ENCODE peak calls at places on chromosomes 12 and 14, in four cellular contexts. Q is effector memory CD4-positive, alpha-beta T cell; P is stomach; J is CD8-positive, alpha-beta T cell. W is an unnamed sample.

GRCh38 chr12:45930369-45930768 is 60.0 kb downstream of the SCAF11 start:
- DNase-seq in Q (no peak), P (no peak), J (no peak), W (no peak)

GRCh38 chr12:88726806-88727722 is 146.8 kb upstream of the KITLG start:
- DNase-seq in Q (no peak), P (no peak), J (no peak), W (no peak)

GRCh38 chr12:99709116-99709515 is 61.6 kb downstream of the GARIN6 start:
- DNase-seq in Q (no peak), P (no peak), J (no peak), W (no peak)

GRCh38 chr12:15276088-15276698 is 46.1 kb upstream of the PTPRO start:
- DNase-seq in Q (no peak), P (no peak), J (no peak), W (no peak)

GRCh38 chr12:95417372-95417771 is 56.6 kb upstream of the METAP2 start:
- DNase-seq in Q (no peak), P (no peak), J (no peak), W (no peak)

GRCh38 chr14:69692542-69693053 is 74.3 kb upstream of the SRSF5 start:
- DNase-seq in Q (no peak), P (no peak), J (no peak), W (no peak)

GRCh38 chr14:89108608-89109007 is 284.2 kb downstream of the TTC8 start:
- DNase-seq in Q (no peak), P (no peak), J (no peak), W (no peak)

GRCh38 chr12:66117242-66117641 is 13.3 kb downstream of the LLPH start:
- DNase-seq in Q (no peak), P (no peak), J (no peak), W (no peak)

GRCh38 chr14:67517083-67517482 is 16.0 kb upstream of the PLEKHH1 start:
- DNase-seq in Q (no peak), P (peak; percentile 56), J (no peak), W (no peak)

GRCh38 chr14:61203059-61203753 is 77.9 kb downstream of the TMEM30B start:
- DNase-seq in Q (no peak), P (no peak), J (no peak), W (no peak)

GRCh38 chr12:32920506-32921085 is 24.0 kb upstream of the PKP2 start:
- DNase-seq in Q (no peak), P (no peak), J (no peak), W (no peak)

GRCh38 chr12:2161478-2161877 is 108.7 kb downstream of the CACNA1C start:
- DNase-seq in Q (no peak), P (peak; percentile 46), J (no peak), W (no peak)

GRCh38 chr14:24712909-24713308 is 78.9 kb upstream of the GZMB start:
- DNase-seq in Q (no peak), P (no peak), J (no peak), W (no peak)
- H3K4me3 ChIP-seq in Q (no peak overlapping the region), P (no peak overlapping the region), J (no peak overlapping the region), W (no peak overlapping the region)

GRCh38 chr14:75184447-75184846 is 8.0 kb upstream of the TMED10 start:
- DNase-seq in Q (no peak), P (no peak), J (no peak), W (no peak)
- H3K4me1 ChIP-seq in Q (no peaks in the 10 kb centered on the region), P (peaks cover 5% of the 10 kb centered on the region), J (no peaks in the 10 kb centered on the region), W (peaks cover 32% of the 10 kb centered on the region)

GRCh38 chr14:72516936-72517408 is 376.9 kb downstream of the DPF3 start:
- DNase-seq in Q (peak; percentile 48), P (peak; percentile 64), J (peak; percentile 72), W (peak; percentile 62)
- H3K4me3 ChIP-seq in Q (no peak overlapping the region), P (no peak overlapping the region), J (no peak overlapping the region), W (no peak overlapping the region)

GRCh38 chr12:11728154-11728755 is 78.8 kb downstream of the ETV6 start:
- DNase-seq in Q (no peak), P (no peak), J (no peak), W (no peak)

GRCh38 chr12:11725616-11726015 is 76.1 kb downstream of the ETV6 start:
- DNase-seq in Q (no peak), P (no peak), J (no peak), W (no peak)

GRCh38 chr12:11726659-11727058 is 77.2 kb downstream of the ETV6 start:
- DNase-seq in Q (no peak), P (no peak), J (no peak), W (no peak)

GRCh38 chr12:11729008-11729407 is 79.5 kb downstream of the ETV6 start:
- DNase-seq in Q (no peak), P (peak; percentile 83), J (no peak), W (no peak)

GRCh38 chr12:11727133-11727664 is 77.7 kb downstream of the ETV6 start:
- DNase-seq in Q (peak; percentile 25), P (no peak), J (peak; percentile 28), W (no peak)
- H3K4me1 ChIP-seq in Q (peaks cover 37% of the 10 kb centered on the region), P (peaks cover 97% of the 10 kb centered on the region), J (peaks cover 40% of the 10 kb centered on the region), W (peaks cover 23% of the 10 kb centered on the region)

GRCh38 chr14:105460116-105460515 is 14.5 kb upstream of the CRIP2 start:
- DNase-seq in Q (no peak), P (no peak), J (no peak), W (no peak)

GRCh38 chr14:105458571-105458970 is 16.1 kb upstream of the CRIP2 start:
- DNase-seq in Q (no peak), P (no peak), J (no peak), W (no peak)

GRCh38 chr14:105460616-105461015 is 14.0 kb upstream of the CRIP2 start:
- DNase-seq in Q (no peak), P (no peak), J (no peak), W (no peak)

GRCh38 chr14:105464501-105464900 is 10.1 kb upstream of the CRIP2 start:
- DNase-seq in Q (no peak), P (no peak), J (no peak), W (no peak)

DNA sequence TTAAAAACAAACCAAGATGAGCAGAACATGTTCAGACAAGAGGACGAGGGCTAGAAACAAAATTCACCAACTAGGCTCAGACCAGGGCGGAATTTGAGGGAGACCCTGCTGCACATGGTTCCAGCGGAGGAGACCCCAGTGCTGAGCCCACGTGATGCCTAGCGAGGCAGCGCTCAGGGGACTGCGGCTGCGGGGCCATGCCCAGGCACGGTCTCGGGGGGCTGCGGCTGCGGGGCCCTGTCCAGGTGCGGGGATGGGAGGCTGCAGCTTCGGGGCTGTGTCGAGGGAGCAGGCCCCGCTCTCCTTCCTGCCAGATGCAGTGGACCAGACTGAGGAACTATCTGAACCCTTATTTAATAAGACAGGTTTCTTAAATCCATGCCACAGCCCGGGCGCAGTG is 12.7 kb upstream of the CRIP2 start:
- DNase-seq in Q (no peak), P (no peak), J (no peak), W (no peak)
- H3K4me3 ChIP-seq in Q (no peak overlapping the region), P (no peak overlapping the region), J (no peak overlapping the region), W (no peak overlapping the region)

GRCh38 chr12:109113661-109114321 is 2.6 kb upstream of the ACACB start:
- DNase-seq in Q (no peak), P (no peak), J (no peak), W (no peak)

GRCh38 chr12:109109756-109110350 is 6.5 kb upstream of the ACACB start:
- DNase-seq in Q (no peak), P (no peak), J (no peak), W (no peak)

GRCh38 chr12:109114644-109115043 is 1.7 kb upstream of the ACACB start:
- DNase-seq in Q (no peak), P (no peak), J (no peak), W (no peak)

GRCh38 chr12:109112720-109113465 is 3.5 kb upstream of the ACACB start:
- DNase-seq in Q (no peak), P (no peak), J (no peak), W (no peak)

GRCh38 chr12:109111775-109112491 is 4.5 kb upstream of the ACACB start:
- DNase-seq in Q (no peak), P (peak; percentile 76), J (peak; percentile 57), W (peak; percentile 52)
- H3K4me1 ChIP-seq in Q (no peaks in the 10 kb centered on the region), P (peaks cover 60% of the 10 kb centered on the region), J (peaks cover 7% of the 10 kb centered on the region), W (peaks cover 9% of the 10 kb centered on the region)

DNA sequence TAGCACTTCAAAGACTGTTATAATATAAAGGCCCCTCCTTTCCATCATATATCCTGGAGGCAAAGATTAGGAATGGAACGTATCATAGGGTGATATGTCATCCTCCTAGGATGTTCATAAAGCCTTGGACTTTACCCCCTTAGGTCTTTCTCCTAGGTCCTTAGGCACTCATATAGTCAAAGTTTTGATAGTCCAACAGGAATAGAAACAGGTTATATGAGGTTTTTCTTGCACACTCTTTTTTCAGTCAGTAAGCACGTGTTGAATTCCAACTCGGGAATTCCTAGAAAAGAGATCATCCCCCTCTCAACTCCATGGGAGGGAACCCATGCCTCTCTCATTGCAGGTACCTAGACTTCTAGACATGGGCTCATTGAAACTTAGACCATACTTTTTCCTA is 20.1 kb upstream of the MAGOHB start:
- DNase-seq in Q (no peak), P (no peak), J (no peak), W (peak; percentile 25)
- H3K4me3 ChIP-seq in Q (no peak overlapping the region), P (no peak overlapping the region), J (no peak overlapping the region), W (no peak overlapping the region)

DNA sequence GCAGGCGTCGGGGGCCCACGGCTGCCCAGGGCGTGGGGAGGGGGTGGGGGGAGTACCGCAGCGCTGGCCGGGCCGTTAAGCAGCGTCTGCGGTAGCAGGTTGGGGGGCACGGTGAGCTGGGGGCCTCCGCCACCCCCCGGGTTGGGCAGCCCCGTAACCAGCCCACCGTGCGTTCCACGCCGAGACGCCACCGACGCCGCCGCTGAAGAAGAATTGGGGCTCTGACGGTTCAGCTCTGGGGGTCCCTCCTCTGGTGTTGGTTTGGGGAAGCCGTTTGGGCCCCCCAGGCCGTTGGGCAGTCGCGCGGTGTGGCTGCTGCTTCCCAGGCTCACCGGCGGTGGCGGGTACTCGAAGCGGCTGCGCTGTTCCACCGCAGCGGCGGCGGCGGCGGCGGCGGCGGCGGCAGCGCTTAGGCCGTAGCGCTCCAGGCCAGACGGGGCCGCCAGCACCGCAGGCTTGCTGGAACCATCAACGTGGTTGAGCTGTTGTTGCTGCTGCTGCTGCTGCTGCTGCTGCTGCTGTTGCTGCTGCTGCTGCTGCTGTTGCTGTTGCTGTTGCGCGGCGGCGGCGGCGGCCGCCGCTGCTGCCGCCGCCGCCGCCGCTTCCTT is 1.5 kb downstream of the IRF2BPL start:
- DNase-seq in Q (peak; percentile 45), P (peak; percentile 54), J (peak; percentile 59), W (no peak)
- H3K4me1 ChIP-seq in Q (peaks cover 66% of the 10 kb centered on the region), P (peaks cover 76% of the 10 kb centered on the region), J (peaks cover 65% of the 10 kb centered on the region), W (peaks cover 55% of the 10 kb centered on the region)

W was measured in Caco-2.